ENCODE peak calls at places on chromosomes 13 and 19, in eight cellular contexts. One of them, this sample, is unnamed.

GRCh38 chr13:67119481-67119883 is 110.7 kb downstream of the PCDH9 start:
- DNase-seq in BJ: peak
- DNase-seq in progenitor cell of endocrine pancreas: no peak
- DNase-seq in thoracic aorta: no peak
- DNase-seq in AG04449: peak
- DNase-seq in left lung: no peak
- DNase-seq in HCT116: peak
- DNase-seq in psoas muscle: no peak
- DNase-seq in this sample: no peak

GRCh38 chr13:42478531-42479156 is 95.3 kb upstream of the TNFSF11 start:
- DNase-seq in BJ: no peak
- DNase-seq in progenitor cell of endocrine pancreas: no peak
- DNase-seq in thoracic aorta: no peak
- DNase-seq in AG04449: no peak
- DNase-seq in left lung: no peak
- DNase-seq in HCT116: peak
- DNase-seq in psoas muscle: no peak
- DNase-seq in this sample: no peak

GRCh38 chr19:10727599-10728250 is 9.8 kb downstream of the DNM2 start:
- DNase-seq in BJ: no peak
- DNase-seq in progenitor cell of endocrine pancreas: no peak
- DNase-seq in thoracic aorta: no peak
- DNase-seq in AG04449: no peak
- DNase-seq in left lung: no peak
- DNase-seq in HCT116: no peak
- DNase-seq in psoas muscle: no peak
- DNase-seq in this sample: no peak

GRCh38 chr13:111519490-111520170 is 199.2 kb downstream of the TEX29 start:
- DNase-seq in BJ: no peak
- DNase-seq in progenitor cell of endocrine pancreas: no peak
- DNase-seq in thoracic aorta: no peak
- DNase-seq in AG04449: no peak
- DNase-seq in left lung: no peak
- DNase-seq in HCT116: no peak
- DNase-seq in psoas muscle: no peak
- DNase-seq in this sample: no peak

GRCh38 chr13:60043262-60043661 is 120.5 kb downstream of the DIAPH3 start:
- DNase-seq in BJ: peak
- DNase-seq in progenitor cell of endocrine pancreas: no peak
- DNase-seq in thoracic aorta: no peak
- DNase-seq in AG04449: peak
- DNase-seq in left lung: no peak
- DNase-seq in HCT116: no peak
- DNase-seq in psoas muscle: no peak
- DNase-seq in this sample: no peak

GRCh38 chr13:41179593-41180250 is 14.6 kb downstream of the KBTBD7 start:
- DNase-seq in BJ: peak
- DNase-seq in progenitor cell of endocrine pancreas: no peak
- DNase-seq in thoracic aorta: no peak
- DNase-seq in AG04449: peak
- DNase-seq in left lung: no peak
- DNase-seq in HCT116: no peak
- DNase-seq in psoas muscle: no peak
- DNase-seq in this sample: no peak

GRCh38 chr13:48377857-48378256 is 35.1 kb downstream of the LPAR6 start:
- DNase-seq in BJ: no peak
- DNase-seq in progenitor cell of endocrine pancreas: no peak
- DNase-seq in thoracic aorta: no peak
- DNase-seq in AG04449: no peak
- DNase-seq in left lung: no peak
- DNase-seq in HCT116: no peak
- DNase-seq in psoas muscle: no peak
- DNase-seq in this sample: no peak

GRCh38 chr19:2044709-2045500 is 6.1 kb downstream of the MKNK2 start:
- DNase-seq in BJ: no peak
- DNase-seq in progenitor cell of endocrine pancreas: no peak
- DNase-seq in thoracic aorta: no peak
- DNase-seq in AG04449: no peak
- DNase-seq in left lung: no peak
- DNase-seq in HCT116: no peak
- DNase-seq in psoas muscle: peak
- DNase-seq in this sample: no peak

GRCh38 chr19:43781630-43782310 is 997 bp upstream of the KCNN4 start:
- DNase-seq in BJ: no peak
- DNase-seq in progenitor cell of endocrine pancreas: no peak
- DNase-seq in thoracic aorta: no peak
- DNase-seq in AG04449: no peak
- DNase-seq in left lung: no peak
- DNase-seq in HCT116: no peak
- DNase-seq in psoas muscle: no peak
- DNase-seq in this sample: no peak

GRCh38 chr19:42606660-42607351 is 12.1 kb upstream of the CEACAM8 start:
- DNase-seq in BJ: no peak
- DNase-seq in progenitor cell of endocrine pancreas: no peak
- DNase-seq in thoracic aorta: no peak
- DNase-seq in AG04449: no peak
- DNase-seq in left lung: peak
- DNase-seq in HCT116: peak
- DNase-seq in psoas muscle: no peak
- DNase-seq in this sample: no peak

GRCh38 chr13:25860862-25861261 is 191.0 kb downstream of the SHISA2 start:
- DNase-seq in BJ: no peak
- DNase-seq in progenitor cell of endocrine pancreas: no peak
- DNase-seq in thoracic aorta: no peak
- DNase-seq in AG04449: peak
- DNase-seq in left lung: no peak
- DNase-seq in HCT116: no peak
- DNase-seq in psoas muscle: no peak
- DNase-seq in this sample: no peak

GRCh38 chr13:36530861-36531590 is 98.7 kb downstream of the CCNA1 start:
- DNase-seq in BJ: no peak
- DNase-seq in progenitor cell of endocrine pancreas: no peak
- DNase-seq in thoracic aorta: no peak
- DNase-seq in AG04449: no peak
- DNase-seq in left lung: no peak
- DNase-seq in HCT116: no peak
- DNase-seq in psoas muscle: no peak
- DNase-seq in this sample: no peak
- TF ChIP-seq CTCF in BJ: no peak
- TF ChIP-seq CTCF in progenitor cell of endocrine pancreas: no peak
- TF ChIP-seq CTCF in thoracic aorta: no peak
- TF ChIP-seq CTCF in AG04449: no peak
- TF ChIP-seq CTCF in left lung: no peak
- TF ChIP-seq CTCF in HCT116: no peak
- TF ChIP-seq CTCF in psoas muscle: no peak
- TF ChIP-seq CTCF in this sample: no peak

DNA sequence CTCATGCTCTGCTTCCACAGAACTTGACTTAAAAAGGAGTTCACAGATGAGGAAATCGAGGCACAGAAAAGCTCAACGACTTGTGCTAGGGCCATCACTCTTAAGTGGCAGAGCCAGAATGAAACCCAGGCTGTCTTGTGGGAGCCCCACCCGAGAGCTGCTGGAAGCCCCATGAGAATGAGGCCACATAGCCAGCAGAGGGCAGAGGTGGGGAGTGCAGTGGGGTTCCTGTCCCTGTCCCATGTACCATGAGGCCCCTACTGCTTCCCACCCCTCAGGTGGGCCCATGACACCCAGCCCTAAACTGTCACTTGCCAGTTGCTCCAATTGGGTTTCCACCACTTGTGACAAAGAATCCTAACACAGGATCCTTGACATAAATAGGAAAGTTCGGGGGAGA is 175.9 kb downstream of the IRS2 start:
- DNase-seq in BJ: no peak
- DNase-seq in progenitor cell of endocrine pancreas: no peak
- DNase-seq in thoracic aorta: no peak
- DNase-seq in AG04449: no peak
- DNase-seq in left lung: peak
- DNase-seq in HCT116: peak
- DNase-seq in psoas muscle: peak
- DNase-seq in this sample: no peak
- TF ChIP-seq CTCF in BJ: peak
- TF ChIP-seq CTCF in progenitor cell of endocrine pancreas: peak
- TF ChIP-seq CTCF in thoracic aorta: no peak
- TF ChIP-seq CTCF in AG04449: peak
- TF ChIP-seq CTCF in left lung: peak
- TF ChIP-seq CTCF in HCT116: peak
- TF ChIP-seq CTCF in psoas muscle: peak
- TF ChIP-seq CTCF in this sample: no peak

DNA sequence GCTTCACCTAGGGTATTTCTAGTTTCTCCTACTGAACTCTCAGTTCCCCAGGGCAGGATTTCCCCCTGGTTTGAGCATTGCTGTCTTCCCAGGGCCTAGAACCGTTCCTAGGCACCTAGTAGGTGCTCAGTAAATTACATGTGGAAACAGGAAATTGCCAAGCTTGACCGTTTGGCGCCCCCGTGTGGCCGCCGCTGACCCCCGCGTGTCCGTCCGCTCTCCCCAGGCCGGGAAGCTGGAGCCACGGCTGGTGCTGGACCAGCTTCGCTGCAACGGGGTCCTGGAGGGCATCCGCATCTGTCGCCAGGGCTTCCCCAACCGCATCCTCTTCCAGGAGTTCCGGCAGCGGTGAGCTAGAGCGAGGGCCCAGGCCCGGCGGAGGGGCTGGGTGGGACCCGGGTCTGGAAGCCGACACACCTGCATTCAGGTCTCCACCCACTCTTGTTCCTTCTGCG is 55.5 kb downstream of the MYH14 start:
- DNase-seq in BJ: no peak
- DNase-seq in progenitor cell of endocrine pancreas: no peak
- DNase-seq in thoracic aorta: no peak
- DNase-seq in AG04449: no peak
- DNase-seq in left lung: no peak
- DNase-seq in HCT116: no peak
- DNase-seq in psoas muscle: peak
- DNase-seq in this sample: no peak
- TF ChIP-seq CTCF in BJ: peak
- TF ChIP-seq CTCF in progenitor cell of endocrine pancreas: peak
- TF ChIP-seq CTCF in thoracic aorta: peak
- TF ChIP-seq CTCF in AG04449: peak
- TF ChIP-seq CTCF in left lung: peak
- TF ChIP-seq CTCF in HCT116: peak
- TF ChIP-seq CTCF in psoas muscle: peak
- TF ChIP-seq CTCF in this sample: no peak

DNA sequence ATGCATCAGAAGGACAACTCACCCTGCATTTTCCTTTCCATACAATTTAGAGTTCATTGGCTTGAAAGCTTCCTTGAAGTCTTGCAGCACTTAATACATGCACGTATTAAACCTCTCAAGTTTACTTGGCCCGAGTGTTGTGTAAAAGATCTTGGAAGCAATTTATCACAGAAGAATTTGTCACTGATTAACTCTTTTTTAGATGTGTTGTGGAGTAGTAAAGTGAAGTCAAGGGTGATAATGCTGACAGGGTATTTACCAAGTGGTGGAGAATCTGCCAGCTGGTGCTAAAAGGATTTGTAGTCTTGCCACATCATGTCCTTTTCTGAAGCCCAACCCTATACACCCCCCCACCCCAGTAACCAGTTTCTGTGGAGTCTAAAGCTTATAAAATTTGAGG is 421.0 kb upstream of the MIR17HG start:
- DNase-seq in BJ: no peak
- DNase-seq in progenitor cell of endocrine pancreas: no peak
- DNase-seq in thoracic aorta: no peak
- DNase-seq in AG04449: no peak
- DNase-seq in left lung: no peak
- DNase-seq in HCT116: no peak
- DNase-seq in psoas muscle: no peak
- DNase-seq in this sample: no peak
- TF ChIP-seq CTCF in BJ: no peak
- TF ChIP-seq CTCF in progenitor cell of endocrine pancreas: no peak
- TF ChIP-seq CTCF in thoracic aorta: no peak
- TF ChIP-seq CTCF in AG04449: no peak
- TF ChIP-seq CTCF in left lung: no peak
- TF ChIP-seq CTCF in HCT116: no peak
- TF ChIP-seq CTCF in psoas muscle: no peak
- TF ChIP-seq CTCF in this sample: no peak

GRCh38 chr19:5170329-5170745 is 170.3 kb downstream of the PTPRS start:
- DNase-seq in BJ: no peak
- DNase-seq in progenitor cell of endocrine pancreas: peak
- DNase-seq in thoracic aorta: no peak
- DNase-seq in AG04449: no peak
- DNase-seq in left lung: no peak
- DNase-seq in HCT116: no peak
- DNase-seq in psoas muscle: no peak
- DNase-seq in this sample: no peak
- TF ChIP-seq CTCF in BJ: peak
- TF ChIP-seq CTCF in progenitor cell of endocrine pancreas: peak
- TF ChIP-seq CTCF in thoracic aorta: peak
- TF ChIP-seq CTCF in AG04449: peak
- TF ChIP-seq CTCF in left lung: peak
- TF ChIP-seq CTCF in HCT116: peak
- TF ChIP-seq CTCF in psoas muscle: peak
- TF ChIP-seq CTCF in this sample: no peak

This sample was measured in omental fat pad.